ENCODE peak calls at places on chromosomes 1 and 21, in ten cellular contexts. U is neural progenitor cell, W is ovary, V is tibial artery, N is body of pancreas, D is DND-41, L is breast epithelium, I is psoas muscle, O is IMR-90, A is pancreas. X is an unnamed sample. For H3K36me3, the result is how much of the 10 kb centered on the place peaks cover.

GRCh38 chr1:240423525-240423924 is 188.4 kb downstream of the GREM2 start:
- DNase-seq in W (no peak), L (no peak), D (no peak), N (no peak), U (no peak), I (no peak), O (no peak), V (no peak), A (no peak), X (no peak)

GRCh38 chr1:240965581-240966091 is 353.7 kb upstream of the GREM2 start:
- DNase-seq in U (no peak), A (no peak), N (no peak), V (no peak), O (no peak), I (no peak), W (no peak), D (no peak), L (no peak), X (no peak)

GRCh38 chr1:193513032-193513431 is 326.6 kb upstream of the B3GALT2 start:
- DNase-seq in A (no peak), L (no peak), D (no peak), O (no peak), N (no peak), V (no peak), U (no peak), I (no peak), W (no peak), X (no peak)

GRCh38 chr21:38817371-38818335 is 11.9 kb downstream of the ETS2 start:
- DNase-seq in N (no peak), L (no peak), U (no peak), D (no peak), V (no peak), O (peak), I (no peak), W (no peak), A (no peak), X (no peak)

GRCh38 chr21:18493420-18493819 is 89.8 kb upstream of the TMPRSS15 start:
- DNase-seq in I (no peak), N (no peak), U (no peak), L (no peak), D (no peak), A (no peak), O (no peak), W (no peak), V (no peak), X (no peak)

GRCh38 chr1:56303805-56304204 is 275.6 kb downstream of the PLPP3 start:
- DNase-seq in V (no peak), W (no peak), I (no peak), A (no peak), U (no peak), L (no peak), N (no peak), D (no peak), O (no peak), X (no peak)

GRCh38 chr1:155909894-155910293 is 1.3 kb downstream of the RIT1 start:
- DNase-seq in O (peak), N (no peak), D (no peak), W (no peak), U (no peak), V (peak), L (no peak), I (no peak), A (no peak), X (no peak)

GRCh38 chr1:150560011-150560438 is 10.8 kb downstream of the ADAMTSL4 start:
- DNase-seq in L (peak), W (peak), D (peak), V (peak), U (peak), A (peak), N (peak), O (no peak), I (peak), X (peak)

GRCh38 chr1:213327318-213327667 is 276.3 kb downstream of the RPS6KC1 start:
- DNase-seq in N (peak), L (no peak), W (no peak), U (no peak), D (no peak), O (peak), A (peak), V (peak), I (no peak), X (no peak)

GRCh38 chr1:1397839-1398523 is 1.2 kb downstream of the CCNL2 start:
- DNase-seq in U (no peak), O (peak), V (no peak), D (no peak), L (no peak), I (peak), A (no peak), N (no peak), W (no peak), X (no peak)

GRCh38 chr21:23694396-23694795 is 1912.9 kb downstream of the MRPL39 start:
- DNase-seq in N (no peak), O (no peak), I (no peak), W (no peak), L (no peak), D (no peak), A (no peak), U (no peak), V (no peak), X (no peak)
- TF ChIP-seq CTCF in N (no peak), O (no peak), I (no peak), W (no peak), L (no peak), D (no peak), A (no peak), U (no peak), V (no peak), X (no peak)

GRCh38 chr1:161054805-161055204 is 9.0 kb upstream of the USF1 start:
- DNase-seq in L (no peak), U (no peak), W (no peak), V (no peak), A (no peak), I (no peak), N (no peak), O (no peak), D (no peak), X (no peak)
- H3K36me3 ChIP-seq in L (under half), U (under half), W (under half), V (under half), A (under half), I (under half), N (under half), O (under half), D (half or more), X (under half)

GRCh38 chr1:43365678-43366077 is 2.1 kb downstream of the ELOVL1 start:
- DNase-seq in I (no peak), V (no peak), O (no peak), W (no peak), N (no peak), A (no peak), D (no peak), U (no peak), L (no peak), X (no peak)
- H3K27ac ChIP-seq in I (no peak), V (peak), O (no peak), W (no peak), N (no peak), A (no peak), D (peak), U (no peak), L (peak), X (peak)

GRCh38 chr1:48208652-48209051 is 13.9 kb upstream of the SLC5A9 start:
- DNase-seq in L (no peak), D (no peak), I (no peak), A (no peak), W (no peak), N (no peak), V (no peak), U (no peak), O (no peak), X (no peak)
- TF ChIP-seq CTCF in L (no peak), D (no peak), I (no peak), A (no peak), W (no peak), N (no peak), V (no peak), U (no peak), O (no peak), X (no peak)

DNA sequence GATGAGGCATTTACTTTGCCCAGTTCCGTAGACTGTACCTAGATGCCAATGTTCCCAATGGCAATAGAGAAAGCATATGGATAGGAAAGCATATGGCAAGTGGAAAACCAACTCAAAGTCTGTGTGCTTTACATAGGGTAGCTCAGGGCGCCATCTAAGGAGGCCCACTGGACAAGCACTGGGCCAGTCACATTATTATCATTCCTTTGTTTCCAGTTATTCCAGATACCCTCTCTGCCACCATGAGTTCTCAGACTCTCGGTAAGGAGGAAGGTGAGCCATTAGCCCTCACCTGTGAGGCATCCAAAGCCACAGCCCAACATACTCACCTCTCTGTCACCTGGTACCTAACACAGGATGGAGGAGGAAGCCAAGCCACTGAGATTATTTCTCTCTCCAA is 9.8 kb downstream of the CD101 start:
- DNase-seq in V (no peak), W (no peak), A (no peak), L (no peak), U (no peak), N (no peak), I (no peak), O (no peak), D (no peak), X (no peak)
- H3K36me3 ChIP-seq in V (under half), W (under half), A (under half), L (under half), U (under half), N (under half), I (under half), O (under half), D (under half), X (under half)

GRCh38 chr1:2446861-2447260 is 29.2 kb upstream of the PLCH2 start:
- DNase-seq in D (no peak), O (no peak), L (no peak), U (no peak), I (no peak), A (no peak), V (no peak), N (no peak), W (no peak), X (no peak)
- H3K27ac ChIP-seq in D (no peak), O (no peak), L (no peak), U (peak), I (no peak), A (no peak), V (no peak), N (no peak), W (no peak), X (no peak)

DNA sequence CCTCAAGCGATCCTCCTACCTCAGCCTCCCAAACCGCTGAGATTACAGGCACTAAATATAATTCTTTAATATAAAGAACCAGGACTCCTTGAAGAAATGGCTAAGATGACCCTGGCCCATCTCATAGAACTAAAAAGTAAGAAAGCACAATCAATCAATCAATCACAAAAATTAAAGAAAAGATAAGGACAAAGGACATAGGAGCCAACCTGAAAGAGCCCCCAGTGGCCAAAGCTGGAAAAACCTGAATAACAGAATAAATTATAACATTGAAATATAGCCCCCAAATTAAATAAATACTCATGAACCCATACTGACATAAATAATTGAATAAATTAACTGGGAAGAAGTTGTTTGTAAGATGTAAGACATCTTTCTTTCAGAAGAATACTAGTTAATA is 8.9 kb downstream of the NUP210L start:
- DNase-seq in L (no peak), N (no peak), V (no peak), U (no peak), I (no peak), D (no peak), W (no peak), O (no peak), A (no peak), X (no peak)
- TF ChIP-seq CTCF in L (peak), N (peak), V (no peak), U (peak), I (peak), D (peak), W (no peak), O (peak), A (no peak), X (no peak)

DNA sequence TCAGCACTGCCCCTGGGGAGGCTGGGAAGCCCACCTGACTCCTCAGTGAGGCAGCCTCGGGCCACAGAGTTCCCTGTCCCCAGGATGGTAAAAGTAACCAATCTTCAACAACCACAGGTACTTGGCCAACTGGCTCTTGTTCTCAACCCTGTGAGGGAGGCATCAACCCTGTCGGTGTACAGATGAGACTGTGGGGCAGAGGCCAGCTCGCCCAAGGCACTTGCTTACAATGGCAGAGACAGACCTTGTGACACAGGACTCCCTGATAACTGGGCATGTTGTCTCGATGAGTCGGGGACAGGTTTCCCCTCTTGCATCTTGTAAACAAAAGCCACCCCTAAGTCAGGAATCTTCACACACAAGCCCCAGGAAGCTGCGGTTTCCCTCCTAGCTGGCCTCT is 8.0 kb downstream of the SLC30A2 start:
- DNase-seq in N (peak), D (no peak), O (no peak), W (peak), V (no peak), L (no peak), U (no peak), I (no peak), A (no peak), X (no peak)
- H3K36me3 ChIP-seq in N (under half), D (under half), O (under half), W (under half), V (under half), L (under half), U (under half), I (under half), A (under half), X (under half)

X was measured in lung.